ENCODE peak calls at places on chromosomes 12 and 14, in ten cellular contexts. H is hepatocyte; F is heart left ventricle; A is fibroblast of lung; U is psoas muscle; I is upper lobe of right lung; Q is RWPE2; K is cardiac muscle cell; M is CD4-positive, CD25-positive, alpha-beta regulatory T cell; Z is H9. R is an unnamed sample. For H3K4me1, H3K27me3 and H3K9me3, the result is how much of the 10 kb centered on the place peaks cover.

GRCh38 chr12:107352347-107353081 is 259.2 kb upstream of the CRY1 start:
- DNase-seq in M (no peak), F (no peak), K (no peak), U (no peak), A (no peak), H (no peak), Q (no peak), I (no peak), Z (no peak), R (no peak)

GRCh38 chr12:87813476-87814234 is 215.5 kb downstream of the C12orf50 start:
- DNase-seq in I (no peak), Z (no peak), A (peak), H (no peak), Q (no peak), F (no peak), U (no peak), M (no peak), K (no peak), R (no peak)

GRCh38 chr12:68406134-68406576 is 74.0 kb upstream of the MDM1 start:
- DNase-seq in H (peak), I (peak), Q (peak), M (no peak), K (no peak), F (peak), A (peak), Z (peak), U (peak), R (no peak)

GRCh38 chr14:52268191-52269061 is 928 bp downstream of the PTGDR start:
- DNase-seq in F (peak), U (peak), H (peak), Q (no peak), Z (peak), I (no peak), K (peak), A (peak), M (no peak), R (no peak)

GRCh38 chr12:68581926-68582325 is 28.8 kb upstream of the RAP1B start:
- DNase-seq in Q (no peak), Z (no peak), U (no peak), I (no peak), M (no peak), A (peak), K (no peak), F (no peak), H (no peak), R (no peak)

GRCh38 chr12:124797321-124797720 is 66.3 kb downstream of the SCARB1 start:
- DNase-seq in Q (no peak), F (no peak), H (no peak), K (no peak), Z (no peak), A (no peak), I (no peak), M (no peak), U (no peak), R (no peak)

GRCh38 chr12:26614217-26614616 is 218.8 kb downstream of the ITPR2 start:
- DNase-seq in A (peak), U (no peak), Z (peak), I (no peak), F (peak), Q (no peak), H (peak), M (peak), K (peak), R (peak)

GRCh38 chr14:94376976-94377865 is 11.2 kb downstream of the SERPINA1 start:
- DNase-seq in K (no peak), A (no peak), M (no peak), Q (no peak), F (no peak), U (no peak), Z (no peak), I (no peak), H (no peak), R (no peak)

GRCh38 chr12:76190249-76190648 is 105.8 kb upstream of the NAP1L1 start:
- DNase-seq in K (no peak), M (no peak), U (no peak), F (no peak), Q (no peak), I (no peak), A (no peak), H (peak), Z (no peak), R (no peak)

GRCh38 chr12:124835652-124836410 is 27.8 kb downstream of the SCARB1 start:
- DNase-seq in H (no peak), K (no peak), U (no peak), A (no peak), M (no peak), F (no peak), Q (no peak), I (no peak), Z (no peak), R (no peak)

GRCh38 chr14:56002876-56003625 is 115.2 kb upstream of the PELI2 start:
- DNase-seq in I (no peak), Q (no peak), F (no peak), Z (no peak), K (no peak), U (no peak), M (peak), H (no peak), A (no peak), R (no peak)

GRCh38 chr12:5587701-5588100 is 155.8 kb downstream of the NTF3 start:
- DNase-seq in F (no peak), I (no peak), Z (peak), Q (no peak), U (no peak), A (no peak), M (no peak), H (peak), K (no peak), R (no peak)

GRCh38 chr12:116695464-116695725 is 42.5 kb downstream of the SPRING1 start:
- DNase-seq in I (no peak), Z (no peak), H (no peak), Q (no peak), A (no peak), F (no peak), K (no peak), M (no peak), U (no peak), R (no peak)

GRCh38 chr14:53517276-53517960 is 364.3 kb upstream of the DDHD1 start:
- DNase-seq in Q (no peak), H (no peak), Z (no peak), U (no peak), I (no peak), K (no peak), F (no peak), A (no peak), M (no peak), R (no peak)

GRCh38 chr12:1093166-1093751 is 102.2 kb downstream of the ERC1 start:
- DNase-seq in F (no peak), H (peak), A (peak), Q (no peak), K (peak), Z (no peak), I (no peak), U (no peak), M (peak), R (peak)

GRCh38 chr12:52646613-52647012 is 5.4 kb downstream of the KRT2 start:
- DNase-seq in K (no peak), U (no peak), H (no peak), Z (peak), I (no peak), Q (no peak), M (no peak), A (no peak), F (no peak), R (no peak)

GRCh38 chr12:89932950-89933349 is 224.3 kb upstream of the ATP2B1 start:
- DNase-seq in Q (no peak), M (no peak), F (no peak), K (no peak), H (no peak), Z (no peak), I (no peak), A (no peak), U (no peak), R (no peak)

GRCh38 chr14:24337144-24337823 is 2.4 kb upstream of the ADCY4 start:
- DNase-seq in K (no peak), I (no peak), H (no peak), Q (no peak), U (no peak), A (no peak), F (no peak), M (no peak), Z (no peak), R (no peak)

GRCh38 chr14:22375321-22375930 is 213.6 kb downstream of the DAD1 start:
- DNase-seq in Z (no peak), U (no peak), H (peak), A (peak), K (peak), Q (no peak), M (no peak), F (no peak), I (no peak), R (peak)

GRCh38 chr14:32698831-32699230 is 239.8 kb upstream of the NPAS3 start:
- DNase-seq in Z (no peak), F (no peak), Q (no peak), U (no peak), H (no peak), A (no peak), K (no peak), M (no peak), I (no peak), R (no peak)

GRCh38 chr14:73607241-73607640 is 5.1 kb upstream of the ACOT6 start:
- DNase-seq in K (no peak), U (no peak), M (no peak), H (no peak), F (no peak), I (no peak), A (no peak), Q (no peak), Z (no peak), R (no peak)

DNA sequence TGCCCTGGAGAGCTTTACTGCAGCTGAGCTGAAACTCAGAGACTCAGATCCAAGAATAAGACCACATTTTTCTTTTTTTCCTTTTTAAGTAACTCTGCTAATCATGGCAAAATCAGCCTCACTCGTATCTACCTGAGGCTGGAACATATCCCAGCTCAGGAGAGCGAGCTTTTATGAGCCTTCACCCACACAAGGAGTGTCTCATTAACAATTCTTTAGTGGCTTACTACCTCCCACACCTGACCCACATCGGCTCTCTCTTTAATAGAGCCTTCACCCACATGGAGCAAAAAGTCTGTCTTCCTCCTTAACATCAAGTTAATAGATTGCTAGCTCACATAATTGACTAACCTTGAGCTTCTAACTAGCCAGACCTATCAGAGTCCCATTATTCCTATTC is 18.3 kb upstream of the CERS5 start:
- DNase-seq in A (no peak), U (no peak), Z (no peak), H (no peak), I (no peak), Q (no peak), F (no peak), M (no peak), K (no peak), R (no peak)
- H3K4me1 ChIP-seq in A (under half), U (under half), Z (under half), H (under half), I (under half), Q (under half), F (under half), M (under half), K (under half), R (half or more)

GRCh38 chr14:100775351-100775830 is 48.7 kb downstream of the DLK1 start:
- DNase-seq in I (no peak), H (no peak), A (no peak), K (no peak), M (no peak), Q (no peak), Z (no peak), U (no peak), F (no peak), R (peak)

GRCh38 chr14:100772607-100773165 is 46.0 kb downstream of the DLK1 start:
- DNase-seq in I (no peak), K (no peak), H (no peak), M (no peak), A (no peak), F (no peak), Q (peak), U (no peak), Z (peak), R (peak)

GRCh38 chr14:100773331-100774163 is 46.9 kb downstream of the DLK1 start:
- DNase-seq in U (no peak), Z (peak), F (no peak), I (no peak), A (no peak), M (no peak), H (no peak), K (no peak), Q (peak), R (no peak)

GRCh38 chr14:100775831-100776591 is 49.3 kb downstream of the DLK1 start:
- DNase-seq in H (no peak), U (no peak), I (no peak), Z (no peak), Q (no peak), A (peak), M (no peak), F (no peak), K (peak), R (no peak)

DNA sequence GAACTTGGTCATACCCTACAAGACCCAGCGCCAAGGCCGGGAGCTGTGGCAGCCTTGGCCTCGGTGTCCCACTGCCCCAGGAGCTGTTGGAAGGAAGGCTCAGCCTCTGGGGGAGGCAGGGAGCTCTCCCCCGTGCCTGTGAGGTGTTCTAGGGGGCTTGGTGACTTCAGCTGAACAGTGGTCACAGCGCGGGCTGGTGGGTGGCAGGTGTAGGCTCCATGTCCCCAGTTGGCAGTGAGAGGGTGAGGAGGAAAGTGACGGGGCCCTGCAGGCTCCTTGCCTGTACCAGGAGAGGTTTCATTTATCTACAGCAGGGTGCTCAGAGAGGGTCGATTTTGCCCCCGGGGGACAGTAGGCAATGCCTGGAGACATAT is 47.5 kb downstream of the DLK1 start:
- DNase-seq in A (no peak), I (no peak), M (no peak), H (no peak), Z (no peak), F (no peak), Q (no peak), K (no peak), U (no peak), R (no peak)
- H3K27me3 ChIP-seq in A (under half), I (under half), M (under half), H (under half), Z (under half), F (under half), Q (under half), K (under half), U (under half), R (under half)

DNA sequence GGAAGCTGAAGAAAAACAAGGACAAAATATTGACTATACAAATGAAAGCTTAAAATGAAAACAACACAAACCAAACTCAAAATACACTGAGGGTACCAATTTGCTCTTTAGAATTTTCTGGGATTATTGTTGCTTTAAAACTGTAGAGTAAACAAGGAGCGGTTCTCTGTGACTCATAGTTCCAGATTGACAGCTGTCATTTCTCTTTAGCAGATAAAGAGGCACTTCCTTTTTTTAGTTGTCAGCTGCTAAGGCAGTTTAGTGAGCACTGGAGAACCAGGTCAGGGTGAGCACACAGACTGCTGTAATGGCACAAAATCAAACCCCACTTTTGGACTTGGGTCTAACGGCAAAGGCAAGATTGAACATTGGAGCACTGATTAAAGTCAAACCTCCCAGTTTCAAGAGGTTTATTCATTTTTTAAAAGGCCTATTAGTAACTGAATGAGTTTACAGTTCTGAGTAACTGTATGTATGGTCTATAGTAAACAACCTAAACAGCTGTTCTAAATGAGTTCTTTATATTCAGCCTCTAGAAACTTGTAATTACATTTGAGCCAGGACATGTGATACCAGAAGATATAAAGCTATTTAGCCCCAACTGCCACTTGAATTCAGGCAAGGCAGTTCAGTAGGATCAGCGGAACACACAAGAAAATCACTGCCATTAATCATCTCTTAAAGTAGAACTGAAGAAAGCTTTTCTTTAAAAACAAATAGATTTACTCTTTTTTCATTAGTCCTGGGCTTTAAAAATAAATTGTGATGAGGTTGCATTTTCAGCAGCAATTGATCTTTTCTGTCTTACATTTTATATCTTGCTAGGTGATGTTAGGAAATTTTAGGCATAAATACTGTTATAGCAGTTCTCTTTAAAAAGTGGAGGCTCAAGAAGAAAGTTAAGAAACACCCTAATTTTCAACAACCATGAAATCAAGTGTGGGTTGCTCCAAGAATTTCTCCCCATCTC is 71.7 kb upstream of the PRICKLE1 start:
- DNase-seq in H (no peak), F (no peak), K (no peak), U (no peak), I (no peak), Q (no peak), M (no peak), Z (no peak), A (no peak), R (peak)
- H3K9me3 ChIP-seq in H (under half), F (under half), K (under half), U (under half), I (under half), Q (under half), M (under half), Z (under half), A (under half), R (under half)

GRCh38 chr12:114917953-114918352 is 234.0 kb upstream of the TBX3 start:
- DNase-seq in F (no peak), I (no peak), M (no peak), H (no peak), Q (no peak), U (no peak), K (no peak), Z (no peak), A (no peak), R (no peak)

GRCh38 chr12:114916531-114916930 is 232.6 kb upstream of the TBX3 start:
- DNase-seq in Z (no peak), I (no peak), M (no peak), K (no peak), U (no peak), Q (no peak), F (no peak), H (peak), A (peak), R (no peak)

GRCh38 chr12:114918535-114919233 is 234.7 kb upstream of the TBX3 start:
- DNase-seq in U (no peak), H (peak), A (peak), I (no peak), Z (no peak), Q (no peak), K (no peak), M (no peak), F (no peak), R (no peak)

GRCh38 chr12:114916124-114916523 is 232.1 kb upstream of the TBX3 start:
- DNase-seq in Q (no peak), M (no peak), H (no peak), A (peak), U (no peak), I (no peak), Z (no peak), K (no peak), F (no peak), R (no peak)

GRCh38 chr12:114917307-114917706 is 233.3 kb upstream of the TBX3 start:
- DNase-seq in H (no peak), K (no peak), M (no peak), Q (no peak), U (no peak), I (no peak), Z (no peak), F (no peak), A (no peak), R (no peak)
- H3K4me1 ChIP-seq in H (under half), K (under half), M (under half), Q (under half), U (under half), I (under half), Z (under half), F (under half), A (under half), R (under half)

DNA sequence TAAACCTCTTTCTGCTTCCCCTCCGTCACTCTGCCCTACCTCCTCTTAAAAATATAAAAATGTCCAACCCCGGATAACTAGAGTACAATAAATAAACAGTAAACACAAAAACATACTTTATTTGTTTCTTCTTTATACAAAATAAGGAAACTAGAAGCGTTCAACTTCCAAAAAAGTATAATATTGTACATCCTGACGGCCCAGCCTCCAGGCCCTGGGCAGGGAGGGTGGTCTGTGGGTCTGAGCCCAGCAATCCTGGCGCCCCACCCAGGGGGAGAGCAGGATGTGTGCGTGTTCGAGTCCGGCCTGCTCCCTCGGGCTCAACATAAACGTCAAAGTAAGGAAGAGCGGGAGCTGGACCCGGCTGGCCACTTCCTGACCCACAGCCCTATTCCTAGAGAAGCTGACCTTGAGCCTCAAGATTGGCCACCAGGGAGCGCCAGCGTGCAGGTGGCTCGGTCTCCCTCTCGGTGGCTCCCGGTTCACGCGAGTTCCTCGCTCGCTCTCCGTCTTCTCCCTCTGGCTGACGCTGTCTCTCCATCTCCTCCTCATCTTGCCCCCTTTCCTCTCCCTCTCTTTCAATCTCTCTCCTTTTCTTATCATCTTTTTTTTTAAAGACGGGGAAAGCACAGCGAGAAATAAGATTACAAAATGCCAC is 9.4 kb downstream of the LHX5 start:
- DNase-seq in F (peak), K (peak), H (peak), A (peak), Q (no peak), I (peak), U (peak), M (peak), Z (peak), R (peak)
- H3K27me3 ChIP-seq in F (half or more), K (half or more), H (half or more), A (under half), Q (half or more), I (half or more), U (half or more), M (under half), Z (under half), R (half or more)

GRCh38 chr14:104650057-104650980 is 39.1 kb upstream of the INF2 start:
- DNase-seq in Q (no peak), A (peak), U (peak), F (peak), Z (peak), I (peak), H (peak), M (peak), K (peak), R (peak)
- H3K9me3 ChIP-seq in Q (under half), A (under half), U (under half), F (under half), Z (under half), I (under half), H (under half), M (under half), K (under half), R (under half)

DNA sequence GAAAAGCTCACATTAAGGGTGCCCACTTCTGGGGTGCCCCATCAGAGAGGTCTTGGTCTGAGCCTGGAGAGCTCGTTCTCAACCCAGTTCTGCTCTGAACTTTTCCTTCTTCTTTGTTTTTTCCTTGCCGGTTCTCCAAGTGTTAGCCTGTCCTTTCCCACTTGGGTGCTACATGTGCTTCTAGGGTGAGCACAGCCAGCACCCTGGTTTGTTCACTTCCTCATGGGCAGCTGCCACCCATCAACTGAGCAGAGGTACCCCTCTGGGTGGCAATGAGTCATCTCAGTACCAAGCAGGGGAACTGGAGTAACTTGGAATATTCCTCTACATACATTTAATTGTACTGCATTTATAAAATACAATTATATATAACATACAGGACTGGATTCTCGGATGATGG is 3.9 kb upstream of the SYNE3 start:
- DNase-seq in F (peak), K (no peak), Z (no peak), M (no peak), Q (no peak), A (no peak), U (no peak), H (no peak), I (no peak), R (no peak)
- H3K4me1 ChIP-seq in F (half or more), K (under half), Z (under half), M (half or more), Q (half or more), A (under half), U (under half), H (under half), I (half or more), R (under half)